ENCODE peak calls at places on chromosomes 1 and 21, in ten cellular contexts. G is NCI-H2171 treated with DMSO at 0.1 percent for 48 hours; T is substantia nigra; H is activated naive CD8-positive, alpha-beta T cell treated with anti-CD3 and anti-CD28 coated beads, Interleukin-2, amount 50 U/mL, for 24 hours; K is CD4-positive, alpha-beta T cell; J is ureter; O is T1000; R is D341Med; B is CD8-positive, alpha-beta T cell; X is mesendoderm. M is an unnamed sample.

GRCh38 chr1:22976461-22977243 is 4.0 kb upstream of the LACTBL1 start:
- DNase-seq in X (peak), G (peak), J (peak), T (peak), K (peak), B (peak), H (peak), O (peak), R (peak), M (no peak)

GRCh38 chr1:85111709-85112108 is 63.4 kb upstream of the MCOLN3 start:
- DNase-seq in G (no peak), R (no peak), K (no peak), B (no peak), J (no peak), H (no peak), O (no peak), T (no peak), X (no peak), M (no peak)

GRCh38 chr1:170765712-170766330 is 101.9 kb downstream of the PRRX1 start:
- DNase-seq in X (peak), T (no peak), G (peak), R (peak), K (no peak), J (no peak), O (no peak), B (no peak), H (no peak), M (no peak)

GRCh38 chr1:150976401-150976821 is 1.8 kb upstream of the CERS2 start:
- DNase-seq in T (no peak), R (peak), X (peak), O (no peak), G (no peak), B (no peak), H (no peak), K (no peak), J (no peak), M (no peak)

GRCh38 chr21:34558960-34559631 is 47.1 kb upstream of the KCNE1 start:
- DNase-seq in H (no peak), O (no peak), R (no peak), K (no peak), X (no peak), T (no peak), J (no peak), G (no peak), B (no peak), M (no peak)

GRCh38 chr1:234140388-234140787 is 232.9 kb upstream of the COA6 start:
- DNase-seq in K (no peak), B (no peak), T (no peak), G (no peak), O (no peak), H (no peak), J (no peak), R (no peak), X (no peak), M (no peak)

GRCh38 chr1:8516793-8517556 is 199.1 kb downstream of the SLC45A1 start:
- DNase-seq in K (no peak), H (no peak), B (no peak), J (no peak), O (no peak), G (peak), T (no peak), R (peak), X (no peak), M (no peak)

GRCh38 chr1:34055828-34056227 is 109.2 kb downstream of the CSMD2 start:
- DNase-seq in B (no peak), R (no peak), G (no peak), O (no peak), X (no peak), T (no peak), J (no peak), K (no peak), H (no peak), M (no peak)

GRCh38 chr1:185646202-185646683 is 87.9 kb upstream of the HMCN1 start:
- DNase-seq in R (no peak), J (peak), H (no peak), T (no peak), K (no peak), X (peak), B (no peak), O (peak), G (no peak), M (no peak)

GRCh38 chr21:10430007-10430406 is 91.4 kb upstream of the TPTE start:
- DNase-seq in J (peak), H (no peak), T (no peak), G (no peak), O (no peak), R (no peak), K (no peak), B (no peak), X (no peak), M (no peak)

GRCh38 chr1:32352831-32353383 is 9.4 kb downstream of the FAM229A start:
- DNase-seq in H (no peak), T (no peak), B (no peak), O (no peak), X (no peak), G (no peak), K (no peak), R (no peak), J (no peak), M (no peak)

GRCh38 chr21:38346286-38346685 is 89.5 kb downstream of the KCNJ15 start:
- DNase-seq in H (no peak), O (no peak), J (no peak), K (no peak), G (peak), B (no peak), R (no peak), T (no peak), X (no peak), M (no peak)

GRCh38 chr21:46050651-46051378 is 47.1 kb upstream of the COL6A2 start:
- DNase-seq in O (no peak), R (no peak), B (no peak), G (no peak), J (peak), X (no peak), H (no peak), T (no peak), K (no peak), M (no peak)

GRCh38 chr1:56578963-56579875 is at the start of gene PLPP3:
- DNase-seq in T (peak), G (peak), O (peak), X (peak), J (peak), H (peak), K (no peak), R (peak), B (no peak), M (no peak)

GRCh38 chr1:202205523-202206190 is 12.1 kb downstream of the LGR6 start:
- DNase-seq in R (no peak), H (no peak), G (no peak), J (no peak), O (no peak), K (no peak), X (no peak), B (no peak), T (no peak), M (no peak)

GRCh38 chr1:245765241-245766000 is 610.6 kb downstream of the KIF26B start:
- DNase-seq in B (no peak), O (no peak), H (no peak), X (no peak), T (peak), R (no peak), K (no peak), G (no peak), J (no peak), M (no peak)

GRCh38 chr1:150751443-150751842 is 14.1 kb downstream of the CTSS start:
- DNase-seq in O (no peak), R (no peak), T (no peak), J (no peak), H (no peak), B (no peak), X (no peak), K (no peak), G (no peak), M (no peak)

GRCh38 chr1:182407724-182408123 is 7.3 kb upstream of the TEDDM1 start:
- DNase-seq in H (no peak), X (no peak), B (no peak), G (no peak), R (no peak), J (no peak), K (no peak), T (no peak), O (no peak), M (no peak)